ENCODE peak calls at places on chromosome 20, in four cellular contexts. M is AG04450; W is CD8-positive, alpha-beta T cell; J is GM23338. Q is an unnamed sample.
A peak's percentile ranks its signal among the peaks of the same experiment; 100 is the strongest.

GRCh38 chr20:59193325-59193724 is 29.7 kb downstream of the ZNF831 start:
- DNase-seq in M (no peak), W (no peak), J (no peak), Q (no peak)

GRCh38 chr20:23223908-23224307 is 126.7 kb upstream of the NXT1 start:
- DNase-seq in M (no peak), W (no peak), J (no peak), Q (no peak)

GRCh38 chr20:59333928-59334327 is 33.5 kb downstream of the EDN3 start:
- DNase-seq in M (no peak), W (no peak), J (no peak), Q (no peak)

GRCh38 chr20:51894619-51895018 is 92.3 kb upstream of the SALL4 start:
- DNase-seq in M (no peak), W (no peak), J (no peak), Q (no peak)

GRCh38 chr20:17896771-17897369 is 71.7 kb downstream of the SNX5 start:
- DNase-seq in M (no peak), W (no peak), J (no peak), Q (no peak)

GRCh38 chr20:63206878-63207277 is 9.1 kb downstream of the YTHDF1 start:
- DNase-seq in M (no peak), W (no peak), J (no peak), Q (no peak)

GRCh38 chr20:62925420-62926228 is 681 bp downstream of the DIDO1 start:
- DNase-seq in M (no peak), W (peak; percentile 64), J (no peak), Q (no peak)

GRCh38 chr20:46324960-46325703 is 16.8 kb upstream of the CDH22 start:
- DNase-seq in M (no peak), W (no peak), J (peak; percentile 76), Q (no peak)

GRCh38 chr20:43534791-43535350 is 24.0 kb upstream of the SGK2 start:
- DNase-seq in M (no peak), W (no peak), J (no peak), Q (no peak)

GRCh38 chr20:59579404-59580207 is 24.7 kb upstream of the PHACTR3 start:
- DNase-seq in M (no peak), W (no peak), J (no peak), Q (no peak)

GRCh38 chr20:57435498-57436222 is 44.5 kb downstream of the RBM38 start:
- DNase-seq in M (no peak), W (peak; percentile 66), J (peak; percentile 63), Q (no peak)

DNA sequence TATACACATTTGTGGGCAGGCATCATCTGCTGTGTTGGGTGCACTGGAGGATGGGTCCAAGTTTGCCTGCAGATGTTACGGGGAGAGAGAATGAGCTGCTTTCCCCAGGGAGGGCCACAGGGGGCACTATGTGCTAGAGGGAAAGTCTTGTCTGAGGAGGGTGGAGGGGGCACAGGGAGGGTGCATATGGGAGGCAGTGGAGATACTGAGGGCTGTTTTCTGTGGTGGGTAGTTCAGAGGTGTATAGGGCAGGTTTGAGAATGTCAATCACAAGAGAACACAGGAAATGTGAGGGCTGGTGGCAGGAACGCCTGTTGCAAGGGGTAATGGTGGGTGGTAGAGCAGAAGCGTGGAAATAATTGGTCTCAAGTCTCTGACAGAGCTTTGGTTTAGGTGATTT is 7.7 kb upstream of the PTPRA start:
- DNase-seq in M (no peak), W (no peak), J (peak; percentile 68), Q (no peak)
- TF ChIP-seq CTCF in M (no peak), W (peak; percentile 26), J (peak; percentile 56), Q (no peak)

DNA sequence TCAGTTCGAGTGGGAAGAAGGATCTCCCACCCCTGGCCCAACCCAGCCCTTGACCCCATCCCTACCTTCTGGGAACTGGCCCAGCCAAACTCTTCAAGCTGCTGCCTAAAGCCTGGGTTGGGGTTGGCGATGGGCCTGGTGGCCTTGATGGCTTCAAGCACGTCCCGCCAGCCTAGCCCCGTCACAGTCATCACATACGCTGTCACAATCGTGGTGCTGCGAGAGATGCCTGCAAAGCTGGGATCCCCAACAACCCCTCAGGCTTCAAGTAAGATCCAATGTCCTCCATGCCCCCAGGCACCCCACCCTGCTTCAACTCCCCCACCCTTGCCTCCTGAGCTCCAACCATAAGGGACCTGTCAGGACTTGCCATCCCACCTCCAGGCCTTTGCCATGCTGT is 7.8 kb downstream of the DUSP15 start:
- DNase-seq in M (no peak), W (no peak), J (no peak), Q (no peak)
- H3K4me3 ChIP-seq in M (no peak overlapping the region), W (no peak overlapping the region), J (peak overlapping the region; percentile 98), Q (no peak overlapping the region)

DNA sequence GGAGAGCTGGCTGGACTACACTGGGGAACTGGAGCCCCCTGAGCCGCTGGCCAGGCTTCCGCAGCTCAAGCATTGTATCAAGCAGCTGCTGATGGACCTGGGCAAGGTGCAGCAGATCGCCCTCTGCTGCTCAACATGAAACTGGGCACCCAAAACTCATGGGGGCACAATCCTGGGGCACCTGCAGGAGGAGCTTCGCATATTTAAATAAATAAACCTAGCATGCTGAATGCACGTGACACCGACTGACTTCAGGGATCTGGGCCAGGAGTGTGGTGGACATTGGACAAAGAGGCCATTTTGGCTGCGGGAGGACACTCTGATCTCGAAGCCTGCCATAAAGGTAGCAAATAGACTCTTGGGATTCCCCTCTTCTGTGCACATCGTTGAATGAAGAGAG is 6.8 kb downstream of the SCAND1 start:
- DNase-seq in M (no peak), W (no peak), J (peak; percentile 86), Q (no peak)
- TF ChIP-seq CTCF in M (peak; percentile 24), W (peak; percentile 38), J (peak; percentile 76), Q (peak; percentile 44)

GRCh38 chr20:6123650-6124014 is 802 bp upstream of the FERMT1 start:
- DNase-seq in M (no peak), W (no peak), J (peak; percentile 11), Q (no peak)
- H3K4me3 ChIP-seq in M (peak overlapping the region; percentile 60), W (no peak overlapping the region), J (peak overlapping the region; percentile 60), Q (peak overlapping the region; percentile 53)

GRCh38 chr20:20580139-20580538 is 132.3 kb downstream of the RALGAPA2 start:
- DNase-seq in M (no peak), W (no peak), J (peak; percentile 3), Q (no peak)
- TF ChIP-seq CTCF in M (no peak), W (no peak), J (no peak), Q (no peak)

GRCh38 chr20:50286609-50287008 is 96.0 kb downstream of the CEBPB start:
- DNase-seq in M (no peak), W (no peak), J (no peak), Q (no peak)
- H3K4me3 ChIP-seq in M (no peak overlapping the region), W (no peak overlapping the region), J (no peak overlapping the region), Q (no peak overlapping the region)